ENCODE peak calls at places on chromosomes 5 and 9, in six cellular contexts. J is GM12878, W is GM12891, K is HepG2, E is K562, A is H1. B is an unnamed sample.

GRCh38 chr9:132237481-132237880 is 75.6 kb downstream of the NTNG2 start:
- DNase-seq in J (no peak), W (no peak), K (no peak), E (no peak), A (no peak), B (no peak)

GRCh38 chr5:14142202-14142855 is 813 bp upstream of the TRIO start:
- DNase-seq in J (no peak), W (no peak), K (no peak), E (no peak), A (no peak), B (no peak)

GRCh38 chr9:133127340-133127981 is 6.4 kb upstream of the RALGDS start:
- DNase-seq in J (no peak), W (no peak), K (no peak), E (no peak), A (no peak), B (no peak)

GRCh38 chr9:94782367-94783120 is 56.0 kb downstream of the AOPEP start:
- DNase-seq in J (no peak), W (no peak), K (no peak), E (no peak), A (no peak), B (no peak)

GRCh38 chr9:114038724-114039313 is 39.3 kb downstream of the AMBP start:
- DNase-seq in J (no peak), W (no peak), K (no peak), E (no peak), A (no peak), B (no peak)

GRCh38 chr5:171647043-171647899 is 138.3 kb upstream of the SMIM23 start:
- DNase-seq in J (no peak), W (no peak), K (peak), E (no peak), A (no peak), B (no peak)

GRCh38 chr9:70532753-70533152 is 118.3 kb upstream of the KLF9 start:
- DNase-seq in J (no peak), W (no peak), K (no peak), E (no peak), A (no peak), B (no peak)

GRCh38 chr9:3401556-3401955 is 124.2 kb downstream of the RFX3 start:
- DNase-seq in J (no peak), W (no peak), K (no peak), E (no peak), A (no peak), B (no peak)

GRCh38 chr5:138467711-138468132 is 2.4 kb downstream of the EGR1 start:
- DNase-seq in J (no peak), W (no peak), K (no peak), E (no peak), A (no peak), B (no peak)

GRCh38 chr9:136114606-136115005 is 4.1 kb downstream of the TMEM250 start:
- DNase-seq in J (no peak), W (no peak), K (no peak), E (no peak), A (no peak), B (no peak)
- TF ChIP-seq POLR2A in J (no peak), W (no peak), K (no peak), E (no peak), A (no peak), B (no peak)

DNA sequence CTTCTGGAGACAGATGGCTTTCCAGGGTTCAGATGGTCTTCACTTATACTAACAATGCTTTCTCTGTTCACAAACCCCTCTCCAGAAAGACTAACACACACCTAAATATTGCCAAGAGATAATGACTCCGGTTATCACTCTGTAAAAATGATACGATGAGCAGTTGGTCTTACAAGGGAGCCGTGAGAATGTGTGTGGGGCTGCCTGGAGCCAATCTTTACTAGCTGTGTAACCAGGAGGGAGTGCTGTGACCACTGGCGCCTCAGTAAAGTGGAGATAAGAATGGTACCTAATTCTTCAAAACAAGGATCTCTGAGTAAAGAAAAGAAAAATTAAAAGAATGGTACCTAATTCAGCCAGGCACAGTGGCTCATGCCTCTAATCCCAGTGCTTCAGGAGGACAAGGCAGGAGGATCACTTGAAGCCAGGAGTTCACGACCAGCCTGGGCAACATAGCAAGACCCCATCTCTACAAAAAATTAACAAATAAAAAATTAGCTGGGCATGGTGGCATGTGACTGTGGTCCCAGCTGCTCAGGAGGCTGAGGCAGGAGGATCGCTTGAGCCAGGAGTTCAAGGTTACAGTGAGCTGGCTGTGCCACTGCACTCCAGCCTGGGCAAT is 39.9 kb upstream of the IL17B start:
- DNase-seq in J (no peak), W (no peak), K (no peak), E (no peak), A (no peak), B (no peak)
- TF ChIP-seq POLR2AphosphoS5 in J (no peak), W (no peak), K (no peak), E (no peak), A (no peak), B (no peak)

GRCh38 chr5:64806537-64806936 is 37.8 kb downstream of the CWC27 start:
- DNase-seq in J (no peak), W (no peak), K (no peak), E (no peak), A (no peak), B (no peak)

GRCh38 chr5:64814073-64814472 is 45.3 kb downstream of the CWC27 start:
- DNase-seq in J (peak), W (no peak), K (no peak), E (no peak), A (no peak), B (no peak)

GRCh38 chr5:64807505-64807904 is 38.8 kb downstream of the CWC27 start:
- DNase-seq in J (no peak), W (no peak), K (no peak), E (no peak), A (no peak), B (no peak)

DNA sequence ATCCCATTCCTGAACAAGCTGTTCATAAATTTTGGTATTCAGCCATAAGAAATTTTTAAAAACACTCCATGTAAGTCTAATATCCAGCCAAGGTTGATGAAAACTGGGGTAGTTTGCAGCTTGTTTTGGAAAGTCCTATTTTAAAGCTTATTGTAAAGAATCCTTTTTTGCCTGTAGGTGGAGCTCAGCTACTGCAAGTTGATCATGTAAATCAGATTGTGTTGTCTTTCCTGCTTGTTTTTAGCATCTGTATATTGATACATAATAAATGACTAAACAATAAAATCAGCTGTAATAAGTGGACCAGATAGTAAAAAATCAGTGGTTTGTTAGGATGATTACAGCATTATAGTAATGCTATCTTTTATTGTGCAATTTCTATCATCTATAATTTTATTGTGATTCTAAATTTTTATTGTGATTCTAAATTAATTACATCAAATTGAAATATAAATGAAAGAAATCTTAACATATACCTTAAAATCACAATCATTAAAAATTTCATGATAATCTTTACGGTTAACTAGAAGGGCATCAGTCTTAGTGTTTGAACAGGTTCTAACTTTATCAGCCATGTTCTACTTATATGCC is 42.4 kb downstream of the CWC27 start:
- DNase-seq in J (peak), W (no peak), K (peak), E (peak), A (no peak), B (no peak)
- TF ChIP-seq TAF1 in J (no peak), W (no peak), K (no peak), E (no peak), A (no peak), B (no peak)

GRCh38 chr5:133025804-133026663 is at the start of gene ZCCHC10:
- DNase-seq in J (peak), W (peak), K (peak), E (peak), A (peak), B (peak)
- TF ChIP-seq POLR2A in J (peak), W (peak), K (peak), E (peak), A (peak), B (peak)

GRCh38 chr5:36371366-36371765 is 69.7 kb upstream of the RANBP3L start:
- DNase-seq in J (no peak), W (no peak), K (no peak), E (no peak), A (no peak), B (no peak)

GRCh38 chr5:36370073-36370472 is 68.4 kb upstream of the RANBP3L start:
- DNase-seq in J (no peak), W (no peak), K (no peak), E (no peak), A (no peak), B (no peak)

GRCh38 chr5:36377192-36377591 is 75.5 kb upstream of the RANBP3L start:
- DNase-seq in J (no peak), W (no peak), K (no peak), E (no peak), A (no peak), B (no peak)

GRCh38 chr5:36374275-36374862 is 72.7 kb upstream of the RANBP3L start:
- DNase-seq in J (no peak), W (no peak), K (no peak), E (no peak), A (no peak), B (no peak)

GRCh38 chr5:36373527-36374086 is 71.9 kb upstream of the RANBP3L start:
- DNase-seq in J (no peak), W (no peak), K (peak), E (no peak), A (no peak), B (no peak)
- TF ChIP-seq POLR2AphosphoS5 in J (no peak), W (no peak), K (no peak), E (no peak), A (no peak), B (no peak)

GRCh38 chr9:102362463-102363138 is 624.2 kb upstream of the GRIN3A start:
- DNase-seq in J (no peak), W (no peak), K (no peak), E (no peak), A (no peak), B (no peak)
- TF ChIP-seq TAF1 in J (no peak), W (no peak), K (no peak), E (no peak), A (no peak), B (no peak)

GRCh38 chr5:6733411-6734242 is 20.4 kb downstream of the TENT4A start:
- DNase-seq in J (no peak), W (no peak), K (no peak), E (no peak), A (no peak), B (no peak)

GRCh38 chr5:6731465-6732237 is 18.4 kb downstream of the TENT4A start:
- DNase-seq in J (no peak), W (no peak), K (no peak), E (no peak), A (no peak), B (no peak)

GRCh38 chr5:6734781-6735180 is 21.5 kb downstream of the TENT4A start:
- DNase-seq in J (no peak), W (no peak), K (no peak), E (no peak), A (no peak), B (no peak)

GRCh38 chr5:6734243-6734695 is 21.0 kb downstream of the TENT4A start:
- DNase-seq in J (no peak), W (no peak), K (no peak), E (no peak), A (no peak), B (no peak)

DNA sequence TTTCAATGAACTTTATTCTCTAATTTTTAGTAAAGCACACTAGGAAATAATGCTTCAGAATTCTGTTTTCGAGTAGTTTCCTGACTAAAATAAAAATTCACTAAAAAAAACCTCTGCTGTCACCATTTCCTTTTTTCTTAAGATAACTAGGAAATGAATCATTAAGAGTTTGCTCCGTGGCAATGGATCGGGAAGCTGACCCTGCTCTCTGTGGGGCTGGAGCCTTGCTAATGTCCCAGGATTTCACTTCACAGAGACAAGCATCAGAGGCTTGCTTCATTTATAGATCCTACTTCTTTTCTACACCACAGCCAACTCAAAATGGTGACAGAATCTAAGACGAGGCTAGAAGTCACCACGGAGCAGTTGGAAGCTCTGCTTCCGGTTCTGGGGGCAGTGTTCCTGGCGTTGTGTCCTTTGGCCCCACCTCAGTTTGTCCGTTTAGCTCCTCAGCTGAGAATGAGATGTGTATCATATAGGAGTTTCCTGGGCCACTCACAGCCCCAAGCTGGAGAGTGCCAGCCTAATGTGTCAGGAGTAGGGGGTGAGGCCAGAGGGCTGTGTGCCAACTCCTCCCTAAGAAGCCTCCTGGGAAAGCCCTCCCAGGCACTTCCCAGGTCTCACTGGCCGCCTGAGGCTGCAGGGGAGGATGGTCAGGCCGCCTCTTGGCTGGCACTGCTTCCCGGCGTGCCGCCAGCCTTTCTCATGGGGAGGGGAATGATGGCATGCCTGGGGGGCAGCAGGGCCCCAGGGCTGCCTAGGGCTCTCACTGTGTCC is 19.6 kb downstream of the TENT4A start:
- DNase-seq in J (no peak), W (no peak), K (no peak), E (no peak), A (no peak), B (no peak)
- TF ChIP-seq POLR2A in J (no peak), W (no peak), K (no peak), E (no peak), A (no peak), B (no peak)

DNA sequence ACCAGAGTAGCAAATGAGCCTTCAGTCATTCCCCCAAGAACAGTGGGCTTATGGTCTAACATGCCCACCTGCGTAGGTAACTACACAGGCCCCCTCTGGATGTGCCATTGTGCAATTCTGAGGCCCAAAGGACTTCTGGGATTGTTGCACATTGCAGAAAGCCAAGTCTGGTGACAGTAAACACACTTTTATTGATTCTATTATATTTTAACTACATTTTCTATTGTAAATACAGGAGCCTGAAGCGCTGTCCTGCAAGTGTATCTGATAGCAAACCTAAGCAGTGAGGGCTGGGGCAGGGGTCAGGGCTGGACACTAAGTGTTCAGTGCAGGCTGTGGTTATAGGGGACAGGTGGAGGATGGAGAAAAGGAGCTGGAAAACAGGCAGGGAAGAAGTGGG is 57.5 kb downstream of the TEX10 start:
- DNase-seq in J (no peak), W (no peak), K (no peak), E (no peak), A (no peak), B (no peak)
- TF ChIP-seq POLR2AphosphoS5 in J (no peak), W (no peak), K (no peak), E (no peak), A (no peak), B (no peak)

GRCh38 chr5:157555031-157555640 is 20.4 kb downstream of the ADAM19 start:
- DNase-seq in J (no peak), W (no peak), K (no peak), E (no peak), A (no peak), B (no peak)
- TF ChIP-seq TAF1 in J (no peak), W (no peak), K (no peak), E (no peak), A (no peak), B (no peak)